ENCODE peak calls at places on chromosomes 2 and 18, in seven cellular contexts. S is spleen, H is body of pancreas, U is A549, B is GM12878, F is K562, R is gastrocnemius medialis. Z is an unnamed sample.

GRCh38 chr2:71675296-71675695 is 221.9 kb downstream of the DYSF start:
- DNase-seq in F (no peak), H (peak; percentile 76), B (no peak), S (peak; percentile 58), U (no peak), R (no peak), Z (peak; percentile 77)

GRCh38 chr2:26532301-26533250 is 54.7 kb upstream of the OTOF start:
- DNase-seq in H (no peak), R (no peak), F (no peak), U (no peak), S (peak; percentile 48), B (no peak), Z (no peak)

GRCh38 chr2:136183095-136183494 is 65.1 kb upstream of the CXCR4 start:
- DNase-seq in B (no peak), F (no peak), H (no peak), R (no peak), S (no peak), U (no peak), Z (no peak)

GRCh38 chr2:216601632-216602409 is 31.4 kb upstream of the IGFBP2 start:
- DNase-seq in U (no peak), F (no peak), R (no peak), H (peak; percentile 18), S (no peak), B (no peak), Z (no peak)

GRCh38 chr2:9668686-9669338 is 38.0 kb upstream of the YWHAQ start:
- DNase-seq in S (no peak), R (no peak), B (no peak), H (peak; percentile 41), U (no peak), F (no peak), Z (peak; percentile 40)

GRCh38 chr18:32093523-32093922 is 1.8 kb downstream of the RNF138 start:
- DNase-seq in S (no peak), B (no peak), H (no peak), U (no peak), R (no peak), F (peak; percentile 23), Z (peak; percentile 18)

GRCh38 chr2:159266554-159266953 is 19.9 kb downstream of the WDSUB1 start:
- DNase-seq in U (no peak), H (no peak), B (no peak), F (no peak), R (no peak), S (no peak), Z (no peak)

GRCh38 chr2:110157153-110157793 is 41.7 kb upstream of the MALL start:
- DNase-seq in U (peak; percentile 80), S (no peak), F (peak; percentile 18), B (peak; percentile 8), R (no peak), H (peak; percentile 46), Z (peak; percentile 24)

GRCh38 chr2:9318461-9319337 is 104.6 kb downstream of the ITGB1BP1 start:
- DNase-seq in S (no peak), R (no peak), H (peak; percentile 63), U (no peak), B (no peak), F (no peak), Z (no peak)

GRCh38 chr2:7956126-7956689 is 725.6 kb upstream of the ID2 start:
- DNase-seq in U (no peak), B (no peak), H (no peak), S (no peak), F (no peak), R (no peak), Z (no peak)

GRCh38 chr2:62194558-62195420 is 1.1 kb upstream of the B3GNT2 start:
- DNase-seq in F (no peak), B (no peak), S (peak; percentile 90), U (no peak), R (no peak), H (no peak), Z (no peak)

GRCh38 chr2:105032476-105032875 is 5.4 kb upstream of the MRPS9 start:
- DNase-seq in F (no peak), S (no peak), H (no peak), R (no peak), U (no peak), B (no peak), Z (no peak)

GRCh38 chr18:58541789-58542425 is 87.0 kb downstream of the ALPK2 start:
- DNase-seq in F (no peak), H (no peak), R (peak; percentile 56), U (peak; percentile 73), B (peak; percentile 91), S (no peak), Z (no peak)

GRCh38 chr18:48949051-48949605 is 1.6 kb downstream of the SMAD7 start:
- DNase-seq in B (no peak), F (no peak), S (peak; percentile 80), H (peak; percentile 56), R (no peak), U (no peak), Z (no peak)

GRCh38 chr2:46942143-46942526 is 26.5 kb upstream of the MCFD2 start:
- DNase-seq in U (no peak), S (peak; percentile 93), R (no peak), F (peak; percentile 27), H (peak; percentile 67), B (no peak), Z (peak; percentile 53)

GRCh38 chr2:41865263-41865662 is 182.6 kb upstream of the PKDCC start:
- DNase-seq in F (no peak), B (no peak), H (no peak), S (no peak), U (no peak), R (no peak), Z (no peak)

GRCh38 chr18:75252136-75252535 is 41.5 kb downstream of the TSHZ1 start:
- DNase-seq in U (no peak), H (no peak), S (no peak), R (no peak), F (no peak), B (no peak), Z (no peak)
- H3K4me1 ChIP-seq in U (peaks cover 2% of the 10 kb centered on the region), H (peaks cover 9% of the 10 kb centered on the region), S (peaks cover 44% of the 10 kb centered on the region), R (peaks cover 43% of the 10 kb centered on the region), F (no peaks in the 10 kb centered on the region), B (peaks cover 12% of the 10 kb centered on the region), Z (no peaks in the 10 kb centered on the region)

GRCh38 chr2:231667497-231667896 is 40.8 kb upstream of the PTMA start:
- DNase-seq in U (no peak), S (no peak), B (no peak), F (no peak), R (no peak), H (no peak), Z (no peak)
- TF ChIP-seq POLR2A in U (no peak), S (no peak), B (no peak), F (no peak), R (no peak), H (no peak), Z (no peak)

GRCh38 chr2:1743396-1744150 is 742 bp downstream of the PXDN start:
- DNase-seq in H (no peak), F (no peak), B (no peak), S (peak; percentile 69), U (no peak), R (no peak), Z (no peak)
- H3K4me1 ChIP-seq in H (peaks cover 20% of the 10 kb centered on the region), F (no peaks in the 10 kb centered on the region), B (no peaks in the 10 kb centered on the region), S (peaks cover 36% of the 10 kb centered on the region), U (peaks cover 11% of the 10 kb centered on the region), R (peaks cover 12% of the 10 kb centered on the region), Z (no peaks in the 10 kb centered on the region)

GRCh38 chr2:43220982-43221659 is 5.3 kb downstream of the ZFP36L2 start:
- DNase-seq in U (no peak), F (peak; percentile 31), H (peak; percentile 57), S (peak; percentile 89), B (no peak), R (no peak), Z (peak; percentile 43)
- TF ChIP-seq POLR2A in U (no peak), F (no peak), H (peak; percentile 7), S (peak; percentile 66), B (no peak), R (no peak), Z (no peak)

GRCh38 chr2:268323-268722 is 3.6 kb downstream of the ACP1 start:
- DNase-seq in H (no peak), U (no peak), B (no peak), S (no peak), R (no peak), F (no peak), Z (no peak)
- H3K4me1 ChIP-seq in H (peaks cover 63% of the 10 kb centered on the region), U (peaks cover 13% of the 10 kb centered on the region), B (no peaks in the 10 kb centered on the region), S (peaks cover 74% of the 10 kb centered on the region), R (peaks cover 47% of the 10 kb centered on the region), F (peaks cover 27% of the 10 kb centered on the region), Z (no peaks in the 10 kb centered on the region)

DNA sequence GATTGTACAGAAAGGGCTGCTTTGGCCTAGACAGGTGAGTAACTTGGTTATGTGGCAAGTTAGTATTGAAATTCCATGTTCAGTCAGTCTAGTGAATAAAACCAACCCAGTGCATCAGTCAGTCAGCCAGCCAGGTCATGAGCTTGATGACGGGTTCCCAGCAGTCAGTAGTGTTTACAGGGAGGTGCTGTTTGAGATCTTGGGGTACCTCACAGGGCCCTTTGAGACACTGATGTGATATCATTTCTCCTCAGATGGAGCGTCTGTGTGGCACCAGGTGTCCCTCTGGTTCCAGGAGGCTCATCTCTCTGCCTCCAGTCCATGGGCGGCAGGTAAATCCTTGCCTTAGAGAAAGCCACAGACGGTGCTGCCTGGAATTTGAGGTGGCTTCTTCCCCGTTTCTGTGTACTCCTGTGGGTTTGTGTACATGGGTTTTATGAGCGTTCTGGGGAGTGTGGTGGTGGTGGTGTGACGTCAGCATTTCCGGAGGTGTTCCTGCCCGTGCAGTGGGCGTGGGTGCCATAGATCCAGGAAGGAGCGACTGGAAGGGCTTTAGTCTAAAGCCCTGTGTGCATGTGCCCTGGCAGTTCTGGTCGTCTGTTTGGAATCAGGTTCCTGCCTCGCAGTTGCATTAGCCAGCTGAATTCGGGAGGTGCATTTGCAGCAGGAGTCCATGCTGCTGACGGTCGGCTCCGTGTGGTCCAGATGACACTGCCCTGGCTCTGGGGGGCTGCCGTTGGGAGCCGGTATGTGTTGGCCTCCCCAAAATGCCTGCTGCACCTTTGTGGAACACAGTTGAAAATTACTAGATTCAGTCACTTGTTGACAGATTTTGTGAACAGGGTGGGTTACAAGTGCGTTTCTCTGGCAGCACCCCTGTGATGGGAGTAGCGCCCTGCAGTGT is 2.1 kb downstream of the CTDP1 start:
- DNase-seq in F (no peak), U (no peak), R (no peak), S (peak; percentile 85), B (no peak), H (no peak), Z (peak; percentile 61)
- TF ChIP-seq POLR2A in F (no peak), U (no peak), R (no peak), S (no peak), B (no peak), H (no peak), Z (no peak)

DNA sequence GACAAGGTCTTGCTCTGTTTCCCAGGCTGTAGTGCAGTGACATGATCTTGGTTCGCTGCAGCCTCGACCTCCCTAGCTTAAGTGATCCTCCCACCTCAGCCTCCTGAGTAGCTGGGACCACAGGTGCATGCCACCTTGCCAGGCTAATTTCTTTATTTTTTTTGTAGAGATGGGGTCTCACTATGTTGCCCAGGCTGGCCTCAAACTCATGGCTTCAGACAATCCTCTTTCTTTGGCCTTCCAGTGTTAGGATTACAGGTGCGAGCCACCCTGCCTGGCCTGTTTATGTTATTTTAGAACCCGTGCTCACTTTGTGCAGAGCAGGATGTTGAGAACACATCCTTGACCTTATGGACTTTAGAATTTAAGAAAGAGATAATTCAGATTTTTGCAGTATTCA is 17.4 kb downstream of the FAM117B start:
- DNase-seq in H (no peak), B (no peak), S (no peak), F (no peak), U (no peak), R (no peak), Z (no peak)
- H3K4me1 ChIP-seq in H (peaks cover 12% of the 10 kb centered on the region), B (peaks cover 5% of the 10 kb centered on the region), S (peaks cover 35% of the 10 kb centered on the region), F (peaks cover 2% of the 10 kb centered on the region), U (peaks cover 3% of the 10 kb centered on the region), R (peaks cover 8% of the 10 kb centered on the region), Z (no peaks in the 10 kb centered on the region)

Z was measured in prostate gland.